ENCODE peak calls at places on chromosome 3, in four cellular contexts. M, Q, R and O are unnamed samples.

GRCh38 chr3:126749931-126750759 is 46.1 kb downstream of the CHCHD6 start:
- DNase-seq in M (no peak), Q (no peak), R (peak), O (no peak)

GRCh38 chr3:159724627-159725026 is 264.0 kb upstream of the IL12A start:
- DNase-seq in R (no peak), Q (no peak), M (no peak), O (no peak)

GRCh38 chr3:174243194-174243593 is 615.9 kb upstream of the NAALADL2 start:
- DNase-seq in Q (no peak), M (no peak), R (no peak), O (no peak)

GRCh38 chr3:133487920-133488540 is 85.5 kb upstream of the CDV3 start:
- DNase-seq in R (no peak), Q (peak), M (no peak), O (peak)

GRCh38 chr3:4690277-4690676 is 197.1 kb downstream of the ITPR1 start:
- DNase-seq in Q (no peak), M (no peak), R (no peak), O (no peak)

GRCh38 chr3:159548675-159549335 is 439.8 kb upstream of the IL12A start:
- DNase-seq in M (no peak), Q (no peak), R (no peak), O (no peak)

GRCh38 chr3:66933233-66933632 is 64.9 kb upstream of the KBTBD8 start:
- DNase-seq in Q (no peak), R (no peak), M (no peak), O (no peak)

GRCh38 chr3:72101538-72101937 is 316.6 kb upstream of the PROK2 start:
- DNase-seq in Q (no peak), R (no peak), M (no peak), O (no peak)

GRCh38 chr3:140545756-140546155 is 132.1 kb upstream of the TRIM42 start:
- DNase-seq in Q (no peak), M (no peak), R (no peak), O (no peak)

GRCh38 chr3:46193436-46193835 is 14.7 kb downstream of the CCR1 start:
- DNase-seq in Q (no peak), M (no peak), R (no peak), O (peak)

GRCh38 chr3:24272875-24273274 is 221.8 kb downstream of the THRB start:
- DNase-seq in R (no peak), M (no peak), Q (no peak), O (no peak)

GRCh38 chr3:156449712-156450574 is 105.0 kb downstream of the SSR3 start:
- DNase-seq in M (no peak), Q (peak), R (no peak), O (peak)

GRCh38 chr3:15726043-15726442 is 71.7 kb downstream of the ANKRD28 start:
- DNase-seq in Q (no peak), R (no peak), M (no peak), O (no peak)

GRCh38 chr3:102673271-102674115 is 238.7 kb downstream of the ZPLD1 start:
- DNase-seq in Q (peak), R (peak), M (peak), O (peak)

GRCh38 chr3:74121761-74122160 is 492.7 kb downstream of the CNTN3 start:
- DNase-seq in Q (no peak), M (no peak), R (no peak), O (no peak)

GRCh38 chr3:14514323-14514720 is 25.8 kb downstream of the GRIP2 start:
- DNase-seq in M (no peak), Q (no peak), R (no peak), O (no peak)

GRCh38 chr3:58627580-58627894 is 39.0 kb downstream of the FAM3D start:
- DNase-seq in M (no peak), R (no peak), Q (peak), O (no peak)

GRCh38 chr3:179454887-179455286 is 3.6 kb upstream of the GNB4 start:
- DNase-seq in M (no peak), Q (no peak), R (no peak), O (no peak)

GRCh38 chr3:129016725-129017530 is 15.8 kb downstream of the EFCC1 start:
- DNase-seq in Q (no peak), M (no peak), R (no peak), O (peak)

GRCh38 chr3:149534671-149535394 is 60.3 kb downstream of the TM4SF4 start:
- DNase-seq in R (no peak), M (no peak), Q (no peak), O (no peak)

GRCh38 chr3:97125902-97126499 is 311.6 kb downstream of the EPHA6 start:
- DNase-seq in Q (no peak), M (no peak), R (no peak), O (no peak)

GRCh38 chr3:61761694-61762430 is 200.5 kb downstream of the PTPRG start:
- DNase-seq in R (no peak), Q (no peak), M (no peak), O (no peak)

GRCh38 chr3:55752911-55753310 is 265.8 kb upstream of the WNT5A start:
- DNase-seq in R (no peak), M (no peak), Q (no peak), O (no peak)

GRCh38 chr3:38094999-38095398 is 41.9 kb downstream of the ACAA1 start:
- DNase-seq in M (no peak), Q (no peak), R (no peak), O (no peak)

GRCh38 chr3:53260286-53260785 is 4.5 kb upstream of the TKT start:
- DNase-seq in R (no peak), Q (no peak), M (no peak), O (no peak)

GRCh38 chr3:68876112-68876713 is 56.1 kb downstream of the TAFA4 start:
- DNase-seq in Q (peak), R (no peak), M (no peak), O (peak)

GRCh38 chr3:68793750-68794149 is 138.6 kb downstream of the TAFA4 start:
- DNase-seq in M (no peak), Q (no peak), R (no peak), O (no peak)

GRCh38 chr3:33956211-33956610 is 157.8 kb downstream of the PDCD6IP start:
- DNase-seq in Q (no peak), M (no peak), R (no peak), O (no peak)

GRCh38 chr3:191136347-191136746 is 62.7 kb upstream of the OSTN start:
- DNase-seq in M (no peak), Q (peak), R (no peak), O (peak)

GRCh38 chr3:51967384-51968174 is at the start of gene PCBP4:
- DNase-seq in M (peak), Q (peak), R (peak), O (peak)

GRCh38 chr3:69324362-69325025 is 61.4 kb downstream of the FRMD4B start:
- DNase-seq in M (no peak), R (no peak), Q (no peak), O (peak)

GRCh38 chr3:134232146-134232545 is 18.5 kb downstream of the RYK start:
- DNase-seq in M (no peak), Q (no peak), R (no peak), O (peak)

GRCh38 chr3:195774917-195775316 is 36.8 kb downstream of the MUC4 start:
- DNase-seq in M (no peak), Q (peak), R (peak), O (peak)

GRCh38 chr3:155078959-155079794 is 942 bp upstream of the MME start:
- DNase-seq in R (peak), M (no peak), Q (peak), O (no peak)

GRCh38 chr3:175336406-175337133 is 477.4 kb downstream of the NAALADL2 start:
- DNase-seq in R (no peak), Q (no peak), M (no peak), O (no peak)

GRCh38 chr3:45365060-45365459 is 23.3 kb upstream of the LARS2 start:
- DNase-seq in M (no peak), R (no peak), Q (no peak), O (no peak)

GRCh38 chr3:192577271-192577670 is 150.1 kb downstream of the FGF12 start:
- DNase-seq in M (no peak), Q (no peak), R (no peak), O (no peak)

GRCh38 chr3:63937661-63938651 is 25.8 kb upstream of the SCAANT1 start:
- DNase-seq in Q (no peak), M (no peak), R (no peak), O (peak)

GRCh38 chr3:27716309-27716708 is 5.8 kb downstream of the EOMES start:
- DNase-seq in R (no peak), Q (no peak), M (no peak), O (no peak)

GRCh38 chr3:44039006-44039405 is 202.7 kb upstream of the TOPAZ1 start:
- DNase-seq in Q (no peak), M (no peak), R (no peak), O (no peak)

GRCh38 chr3:99865321-99865720 is 47.7 kb downstream of the CMSS1 start:
- DNase-seq in Q (peak), R (no peak), M (no peak), O (no peak)

GRCh38 chr3:99868438-99868723 is 50.7 kb downstream of the CMSS1 start:
- DNase-seq in R (no peak), M (no peak), Q (peak), O (peak)

GRCh38 chr3:99866167-99866810 is 48.6 kb downstream of the CMSS1 start:
- DNase-seq in Q (no peak), R (no peak), M (no peak), O (peak)

GRCh38 chr3:99869621-99870020 is 52.0 kb downstream of the CMSS1 start:
- DNase-seq in M (no peak), R (no peak), Q (no peak), O (no peak)

GRCh38 chr3:99867594-99868437 is 50.2 kb downstream of the CMSS1 start:
- DNase-seq in R (no peak), Q (no peak), M (no peak), O (no peak)
- TF ChIP-seq POLR2A in R (no peak), Q (no peak), M (no peak), O (no peak)

GRCh38 chr3:194640829-194641228 is 7.6 kb upstream of the TMEM44 start:
- DNase-seq in M (no peak), R (no peak), Q (peak), O (peak)
- TF ChIP-seq CTCF in M (no peak), R (no peak), Q (peak), O (peak)

GRCh38 chr3:48431224-48432029 is 1.5 kb upstream of the PLXNB1 start:
- DNase-seq in M (peak), R (no peak), Q (no peak), O (no peak)

GRCh38 chr3:48428088-48428862 is 1.6 kb downstream of the PLXNB1 start:
- DNase-seq in Q (no peak), R (peak), M (peak), O (no peak)

GRCh38 chr3:48428863-48429415 is 947 bp downstream of the PLXNB1 start:
- DNase-seq in M (peak), R (peak), Q (peak), O (no peak)

GRCh38 chr3:48430359-48431101 is 644 bp upstream of the PLXNB1 start:
- DNase-seq in M (peak), Q (no peak), R (no peak), O (no peak)

GRCh38 chr3:48429416-48430358 is at the start of gene PLXNB1:
- DNase-seq in M (peak), Q (peak), R (peak), O (peak)
- TF ChIP-seq POLR2A in M (no peak), Q (no peak), R (no peak), O (peak)

DNA sequence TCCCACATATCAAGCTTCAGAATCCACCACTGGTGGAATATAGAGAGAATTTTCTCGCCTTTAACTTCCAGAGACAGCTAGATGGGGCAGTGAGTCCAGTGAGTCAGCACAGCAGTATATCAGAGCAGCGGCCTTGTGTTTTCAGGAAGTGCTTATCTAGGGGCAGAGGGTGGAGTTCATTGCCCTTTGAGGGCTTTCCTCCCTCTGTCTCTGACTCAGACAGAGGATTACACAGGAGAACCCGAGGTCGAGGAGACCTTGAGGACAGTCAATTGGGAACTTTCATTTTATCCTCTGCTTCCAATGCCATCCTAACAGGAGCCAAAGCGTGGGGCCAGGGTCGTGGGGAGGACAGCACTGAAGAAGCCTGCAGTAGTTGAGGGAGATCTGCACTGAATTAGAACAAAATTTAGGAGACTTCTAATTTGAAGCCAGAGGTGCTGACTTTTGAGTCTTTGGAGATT is 109.6 kb upstream of the UMPS start:
- DNase-seq in R (no peak), Q (peak), M (peak), O (peak)
- TF ChIP-seq CTCF in R (no peak), Q (no peak), M (no peak), O (no peak)